ENCODE peak calls at places on chromosomes 5 and 9, in eight cellular contexts. P, Z, N, H, C, S, F and O are unnamed samples.

GRCh38 chr9:74846771-74847170 is 41.0 kb downstream of the TRPM6 start:
- DNase-seq in P (no peak), F (no peak), N (no peak), Z (no peak), C (no peak), H (no peak), S (no peak), O (no peak)

GRCh38 chr9:109520475-109521132 is 22.5 kb upstream of the PTPN3 start:
- DNase-seq in Z (no peak), P (peak; percentile 69), N (no peak), F (peak; percentile 57), S (peak; percentile 35), C (peak; percentile 41), H (peak; percentile 75), O (peak; percentile 63)

GRCh38 chr5:178577376-178577839 is 12.8 kb downstream of the COL23A1 start:
- DNase-seq in Z (no peak), N (no peak), S (no peak), C (no peak), H (no peak), F (no peak), P (no peak), O (no peak)

GRCh38 chr9:129139233-129139992 is 28.2 kb downstream of the PTPA start:
- DNase-seq in C (peak; percentile 78), S (peak; percentile 71), N (peak; percentile 68), H (peak; percentile 78), Z (peak; percentile 63), P (peak; percentile 89), F (peak; percentile 65), O (peak; percentile 87)

GRCh38 chr5:33788922-33789321 is 102.9 kb downstream of the ADAMTS12 start:
- DNase-seq in S (no peak), P (no peak), Z (no peak), N (no peak), C (peak; percentile 84), F (peak; percentile 94), H (no peak), O (peak; percentile 93)

GRCh38 chr9:95815153-95815552 is 60.3 kb upstream of the ERCC6L2 start:
- DNase-seq in H (no peak), F (no peak), N (no peak), Z (no peak), P (no peak), S (no peak), C (peak; percentile 46), O (peak; percentile 65)

GRCh38 chr5:77256406-77256805 is 45.9 kb downstream of the PDE8B start:
- DNase-seq in C (no peak), F (no peak), P (no peak), H (no peak), S (no peak), N (no peak), Z (no peak), O (no peak)

GRCh38 chr9:117355542-117355941 is 59.3 kb downstream of the ASTN2 start:
- DNase-seq in Z (no peak), C (no peak), P (no peak), F (no peak), H (no peak), S (no peak), N (no peak), O (no peak)

GRCh38 chr5:135236951-135237791 is 161.9 kb downstream of the MACROH2A1 start:
- DNase-seq in N (peak; percentile 17), H (no peak), S (peak; percentile 46), C (no peak), P (peak; percentile 44), F (no peak), Z (peak; percentile 12), O (no peak)

GRCh38 chr5:77852514-77853352 is 76.6 kb upstream of the TBCA start:
- DNase-seq in F (no peak), N (peak; percentile 62), H (no peak), Z (no peak), C (no peak), P (no peak), S (peak; percentile 76), O (no peak)

GRCh38 chr5:124704594-124705284 is 41.7 kb downstream of the ZNF608 start:
- DNase-seq in H (no peak), N (no peak), Z (no peak), F (no peak), C (no peak), P (no peak), S (no peak), O (no peak)